ENCODE peak calls at places on chromosomes 2 and 18, in four cellular contexts. One of them, this sample, is unnamed.
A peak's percentile ranks its signal among the peaks of the same experiment; 100 is the strongest.

GRCh38 chr2:171514908-171515582 is 7.2 kb upstream of the CYBRD1 start:
- DNase-seq in aorta: no peak
- DNase-seq in kidney: no peak
- DNase-seq in body of pancreas: no peak
- DNase-seq in this sample: no peak

GRCh38 chr2:197028230-197028629 is 101.7 kb upstream of the PGAP1 start:
- DNase-seq in aorta: no peak
- DNase-seq in kidney: no peak
- DNase-seq in body of pancreas: no peak
- DNase-seq in this sample: no peak

GRCh38 chr2:222707689-222708273 is 36.3 kb downstream of the MOGAT1 start:
- DNase-seq in kidney: no peak
- DNase-seq in body of pancreas: no peak
- DNase-seq in aorta: no peak
- DNase-seq in this sample: peak; percentile 35

GRCh38 chr2:57434429-57434828 is 612.2 kb upstream of the VRK2 start:
- DNase-seq in kidney: no peak
- DNase-seq in aorta: no peak
- DNase-seq in body of pancreas: no peak
- DNase-seq in this sample: no peak

GRCh38 chr2:16626997-16627605 is 38.5 kb downstream of the CYRIA start:
- DNase-seq in kidney: no peak
- DNase-seq in body of pancreas: no peak
- DNase-seq in aorta: no peak
- DNase-seq in this sample: no peak

GRCh38 chr2:236162031-236162803 is 6.0 kb downstream of the GBX2 start:
- DNase-seq in kidney: no peak
- DNase-seq in aorta: no peak
- DNase-seq in body of pancreas: no peak
- DNase-seq in this sample: no peak

GRCh38 chr18:75070625-75071483 is 138.1 kb downstream of the PTGR3 start:
- DNase-seq in body of pancreas: peak; percentile 25
- DNase-seq in aorta: peak; percentile 80
- DNase-seq in kidney: peak; percentile 74
- DNase-seq in this sample: peak; percentile 71

GRCh38 chr18:46917808-46918600 is 602 bp downstream of the KATNAL2 start:
- DNase-seq in kidney: no peak
- DNase-seq in body of pancreas: peak; percentile 25
- DNase-seq in aorta: no peak
- DNase-seq in this sample: no peak

GRCh38 chr2:164642946-164643555 is 21.8 kb upstream of the GRB14 start:
- DNase-seq in kidney: no peak
- DNase-seq in aorta: no peak
- DNase-seq in body of pancreas: peak; percentile 21
- DNase-seq in this sample: no peak

GRCh38 chr2:38462121-38462634 is 85.1 kb upstream of the ATL2 start:
- DNase-seq in kidney: no peak
- DNase-seq in aorta: peak; percentile 56
- DNase-seq in body of pancreas: no peak
- DNase-seq in this sample: no peak

GRCh38 chr2:163877316-163877715 is 141.5 kb upstream of the FIGN start:
- DNase-seq in aorta: no peak
- DNase-seq in body of pancreas: no peak
- DNase-seq in kidney: no peak
- DNase-seq in this sample: no peak

GRCh38 chr18:32308493-32309120 is 118.8 kb downstream of the MEP1B start:
- DNase-seq in body of pancreas: no peak
- DNase-seq in kidney: no peak
- DNase-seq in aorta: no peak
- DNase-seq in this sample: no peak
- H3K4me3 ChIP-seq in body of pancreas: no peak overlapping the region
- H3K4me3 ChIP-seq in kidney: no peak overlapping the region
- H3K4me3 ChIP-seq in aorta: no peak overlapping the region
- H3K4me3 ChIP-seq in this sample: no peak overlapping the region

GRCh38 chr2:232929303-232930123 is 59.4 kb downstream of the SNORC start:
- DNase-seq in kidney: no peak
- DNase-seq in body of pancreas: peak; percentile 13
- DNase-seq in aorta: no peak
- DNase-seq in this sample: no peak

GRCh38 chr2:232926448-232927040 is 56.5 kb downstream of the SNORC start:
- DNase-seq in aorta: no peak
- DNase-seq in kidney: no peak
- DNase-seq in body of pancreas: no peak
- DNase-seq in this sample: no peak

GRCh38 chr2:232927041-232927792 is 57.2 kb downstream of the SNORC start:
- DNase-seq in aorta: no peak
- DNase-seq in kidney: no peak
- DNase-seq in body of pancreas: no peak
- DNase-seq in this sample: no peak

GRCh38 chr2:232928564-232929302 is 58.7 kb downstream of the SNORC start:
- DNase-seq in body of pancreas: peak; percentile 6
- DNase-seq in kidney: no peak
- DNase-seq in aorta: no peak
- DNase-seq in this sample: no peak

GRCh38 chr2:232927793-232928563 is 57.9 kb downstream of the SNORC start:
- DNase-seq in aorta: no peak
- DNase-seq in kidney: no peak
- DNase-seq in body of pancreas: peak; percentile 39
- DNase-seq in this sample: no peak
- H3K4me3 ChIP-seq in aorta: no peak overlapping the region
- H3K4me3 ChIP-seq in kidney: no peak overlapping the region
- H3K4me3 ChIP-seq in body of pancreas: no peak overlapping the region
- H3K4me3 ChIP-seq in this sample: no peak overlapping the region

DNA sequence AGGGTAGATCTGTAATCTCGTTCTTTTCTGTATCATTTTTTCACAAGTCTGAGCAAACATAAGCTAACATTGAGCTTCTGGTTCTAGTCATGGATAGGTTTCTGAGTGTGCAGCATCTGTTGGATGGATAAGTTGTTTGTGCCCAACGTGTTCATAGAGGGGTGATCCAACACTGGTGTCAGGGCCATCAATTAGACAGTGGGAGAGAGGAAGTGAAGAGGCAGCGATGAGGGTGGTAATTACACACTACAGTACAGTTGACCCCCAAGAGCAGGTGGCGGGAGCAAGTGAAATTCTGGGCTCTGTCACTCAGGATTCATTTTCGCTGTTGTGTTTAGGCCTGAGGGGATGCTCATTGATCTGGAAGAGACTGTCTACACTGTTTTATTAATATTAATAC is 180.0 kb upstream of the CXCR4 start:
- DNase-seq in aorta: no peak
- DNase-seq in kidney: no peak
- DNase-seq in body of pancreas: no peak
- DNase-seq in this sample: no peak
- H3K4me3 ChIP-seq in aorta: no peak overlapping the region
- H3K4me3 ChIP-seq in kidney: no peak overlapping the region
- H3K4me3 ChIP-seq in body of pancreas: no peak overlapping the region
- H3K4me3 ChIP-seq in this sample: no peak overlapping the region

DNA sequence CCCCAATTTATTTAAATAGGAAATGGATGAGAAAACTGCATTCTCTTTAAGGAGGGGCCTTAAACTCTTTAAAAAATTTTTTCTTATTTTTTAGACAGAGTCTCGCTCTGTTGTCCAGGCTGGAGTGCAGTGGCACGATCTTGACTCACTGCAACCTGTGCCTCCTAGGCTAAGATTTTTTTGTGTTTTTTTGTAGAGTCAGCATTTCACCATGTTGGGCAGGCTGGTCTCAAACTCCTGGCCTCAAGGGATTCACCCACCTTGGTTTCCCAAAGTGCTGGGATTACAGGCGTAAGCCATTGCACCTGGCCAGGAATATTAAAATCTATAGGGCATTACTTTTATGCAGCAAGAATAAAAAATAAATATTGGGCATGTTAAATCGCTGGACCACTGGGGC is 56.0 kb downstream of the GALR1 start:
- DNase-seq in body of pancreas: no peak
- DNase-seq in kidney: no peak
- DNase-seq in aorta: no peak
- DNase-seq in this sample: no peak
- H3K4me3 ChIP-seq in body of pancreas: no peak overlapping the region
- H3K4me3 ChIP-seq in kidney: no peak overlapping the region
- H3K4me3 ChIP-seq in aorta: no peak overlapping the region
- H3K4me3 ChIP-seq in this sample: no peak overlapping the region

GRCh38 chr2:119306196-119306590 is 60.4 kb downstream of the C2orf76 start:
- DNase-seq in aorta: no peak
- DNase-seq in body of pancreas: no peak
- DNase-seq in kidney: no peak
- DNase-seq in this sample: no peak

GRCh38 chr2:119308793-119309330 is 57.8 kb downstream of the C2orf76 start:
- DNase-seq in kidney: no peak
- DNase-seq in body of pancreas: no peak
- DNase-seq in aorta: no peak
- DNase-seq in this sample: no peak

GRCh38 chr2:119307419-119308140 is 59.1 kb downstream of the C2orf76 start:
- DNase-seq in kidney: no peak
- DNase-seq in aorta: no peak
- DNase-seq in body of pancreas: no peak
- DNase-seq in this sample: no peak

GRCh38 chr2:119304852-119305251 is 61.8 kb downstream of the C2orf76 start:
- DNase-seq in kidney: no peak
- DNase-seq in body of pancreas: peak; percentile 44
- DNase-seq in aorta: no peak
- DNase-seq in this sample: no peak

DNA sequence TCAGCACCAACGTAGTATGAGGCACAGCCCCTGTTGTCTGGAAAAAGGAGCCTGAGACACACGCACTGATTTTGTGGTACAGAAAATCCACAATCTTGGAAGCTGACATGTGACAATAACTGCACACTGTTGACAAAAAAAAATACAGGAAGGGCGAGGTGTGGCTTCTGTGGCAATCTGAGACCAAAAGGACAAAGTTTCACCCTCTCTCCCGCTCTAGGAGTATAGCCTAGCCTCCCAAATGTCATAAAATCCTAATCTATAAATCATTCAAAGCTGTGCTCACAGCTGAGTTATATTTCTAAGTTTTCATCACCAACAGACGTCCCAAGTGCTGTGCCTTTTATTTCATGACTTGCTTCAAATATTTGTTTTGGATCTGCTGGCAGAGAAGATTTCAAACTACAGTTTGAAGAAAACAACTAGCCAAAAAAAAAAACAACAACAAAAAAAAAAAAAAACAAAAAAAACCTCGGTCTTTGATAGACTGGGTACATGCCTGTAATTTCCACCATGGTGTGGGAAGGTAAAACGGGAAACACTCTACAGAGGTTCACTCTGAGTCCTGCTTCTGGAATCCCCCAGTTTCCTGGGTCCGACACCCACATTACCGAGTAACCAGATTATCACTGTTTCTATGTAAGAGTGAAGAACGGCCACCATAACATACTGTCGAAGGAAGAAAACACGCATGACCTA is 61.0 kb downstream of the C2orf76 start:
- DNase-seq in kidney: no peak
- DNase-seq in aorta: no peak
- DNase-seq in body of pancreas: no peak
- DNase-seq in this sample: no peak
- H3K4me3 ChIP-seq in kidney: peak overlapping the region; percentile 11
- H3K4me3 ChIP-seq in aorta: no peak overlapping the region
- H3K4me3 ChIP-seq in body of pancreas: no peak overlapping the region
- H3K4me3 ChIP-seq in this sample: no peak overlapping the region

GRCh38 chr2:67645280-67646255 is 248.4 kb downstream of the ETAA1 start:
- DNase-seq in aorta: no peak
- DNase-seq in kidney: no peak
- DNase-seq in body of pancreas: no peak
- DNase-seq in this sample: no peak
- H3K4me3 ChIP-seq in aorta: no peak overlapping the region
- H3K4me3 ChIP-seq in kidney: no peak overlapping the region
- H3K4me3 ChIP-seq in body of pancreas: no peak overlapping the region
- H3K4me3 ChIP-seq in this sample: no peak overlapping the region

GRCh38 chr2:46545015-46545839 is 65.9 kb downstream of the TMEM247 start:
- DNase-seq in body of pancreas: no peak
- DNase-seq in kidney: no peak
- DNase-seq in aorta: no peak
- DNase-seq in this sample: no peak
- H3K4me3 ChIP-seq in body of pancreas: no peak overlapping the region
- H3K4me3 ChIP-seq in kidney: no peak overlapping the region
- H3K4me3 ChIP-seq in aorta: no peak overlapping the region
- H3K4me3 ChIP-seq in this sample: no peak overlapping the region

GRCh38 chr2:143702931-143703330 is 573.7 kb downstream of the ARHGAP15 start:
- DNase-seq in body of pancreas: no peak
- DNase-seq in aorta: no peak
- DNase-seq in kidney: no peak
- DNase-seq in this sample: no peak

GRCh38 chr2:143706297-143706696 is 577.1 kb downstream of the ARHGAP15 start:
- DNase-seq in body of pancreas: no peak
- DNase-seq in aorta: no peak
- DNase-seq in kidney: no peak
- DNase-seq in this sample: no peak

GRCh38 chr2:143701785-143702184 is 572.6 kb downstream of the ARHGAP15 start:
- DNase-seq in aorta: no peak
- DNase-seq in body of pancreas: no peak
- DNase-seq in kidney: no peak
- DNase-seq in this sample: no peak

GRCh38 chr2:143704432-143705106 is 575.4 kb downstream of the ARHGAP15 start:
- DNase-seq in body of pancreas: no peak
- DNase-seq in kidney: no peak
- DNase-seq in aorta: no peak
- DNase-seq in this sample: no peak

GRCh38 chr2:143705108-143705686 is 576.0 kb downstream of the ARHGAP15 start:
- DNase-seq in kidney: no peak
- DNase-seq in body of pancreas: no peak
- DNase-seq in aorta: no peak
- DNase-seq in this sample: no peak
- H3K4me3 ChIP-seq in kidney: no peak overlapping the region
- H3K4me3 ChIP-seq in body of pancreas: no peak overlapping the region
- H3K4me3 ChIP-seq in aorta: no peak overlapping the region
- H3K4me3 ChIP-seq in this sample: no peak overlapping the region

This sample was measured in Jurkat, Clone E6-1.